ENCODE peak calls at places on chromosome X, in six cellular contexts. F, P, N, L, Q and X are unnamed samples.

GRCh38 chrX:26295425-26295824 is 79.5 kb downstream of the MAGEB5 start:
- DNase-seq in F (no peak), P (no peak), Q (no peak), N (no peak), L (no peak), X (no peak)

GRCh38 chrX:131316260-131316659 is 27.2 kb upstream of the IGSF1 start:
- DNase-seq in Q (no peak), P (peak; percentile 16), F (no peak), N (no peak), L (no peak), X (no peak)

GRCh38 chrX:9370888-9371287 is 94.0 kb upstream of the TBL1X start:
- DNase-seq in F (no peak), Q (peak; percentile 12), L (no peak), P (no peak), N (no peak), X (no peak)

GRCh38 chrX:119685225-119686066 is 7.5 kb downstream of the SEPTIN6 start:
- DNase-seq in L (peak; percentile 45), P (peak; percentile 58), Q (no peak), N (no peak), F (no peak), X (no peak)

GRCh38 chrX:150790021-150790420 is 96.8 kb downstream of the MTMR1 start:
- DNase-seq in L (no peak), F (no peak), Q (no peak), N (no peak), P (no peak), X (no peak)

GRCh38 chrX:136162827-136163427 is 15.6 kb downstream of the FHL1 start:
- DNase-seq in N (no peak), L (peak; percentile 58), P (peak; percentile 70), Q (peak; percentile 43), F (no peak), X (peak; percentile 72)

GRCh38 chrX:133856819-133857218 is 128.6 kb downstream of the GPC3 start:
- DNase-seq in F (no peak), Q (no peak), L (no peak), N (no peak), P (no peak), X (no peak)

GRCh38 chrX:71992711-71993110 is 82.1 kb downstream of the NHSL2 start:
- DNase-seq in P (no peak), L (no peak), F (no peak), N (no peak), Q (no peak), X (no peak)

GRCh38 chrX:9131066-9131465 is 97.1 kb upstream of the FAM9B start:
- DNase-seq in F (no peak), N (no peak), L (no peak), Q (peak; percentile 24), P (no peak), X (no peak)

GRCh38 chrX:31266172-31267076 is 194.6 kb upstream of the FTHL17 start:
- DNase-seq in N (no peak), F (peak; percentile 30), Q (no peak), P (peak; percentile 50), L (peak; percentile 30), X (peak; percentile 58)

GRCh38 chrX:21723097-21723496 is 34.8 kb downstream of the SMPX start:
- DNase-seq in P (peak; percentile 2), N (no peak), Q (peak; percentile 14), L (no peak), F (no peak), X (no peak)

GRCh38 chrX:78532363-78532762 is 126.8 kb downstream of the RTL3 start:
- DNase-seq in N (no peak), L (no peak), F (no peak), P (no peak), Q (no peak), X (no peak)

GRCh38 chrX:18983711-18984380 is at the start of gene PHKA2:
- DNase-seq in F (no peak), P (peak; percentile 61), L (peak; percentile 63), Q (no peak), N (no peak), X (peak; percentile 57)

GRCh38 chrX:124435616-124436015 is 89.3 kb downstream of the SH2D1A start:
- DNase-seq in L (no peak), Q (no peak), N (no peak), F (no peak), P (no peak), X (no peak)

DNA sequence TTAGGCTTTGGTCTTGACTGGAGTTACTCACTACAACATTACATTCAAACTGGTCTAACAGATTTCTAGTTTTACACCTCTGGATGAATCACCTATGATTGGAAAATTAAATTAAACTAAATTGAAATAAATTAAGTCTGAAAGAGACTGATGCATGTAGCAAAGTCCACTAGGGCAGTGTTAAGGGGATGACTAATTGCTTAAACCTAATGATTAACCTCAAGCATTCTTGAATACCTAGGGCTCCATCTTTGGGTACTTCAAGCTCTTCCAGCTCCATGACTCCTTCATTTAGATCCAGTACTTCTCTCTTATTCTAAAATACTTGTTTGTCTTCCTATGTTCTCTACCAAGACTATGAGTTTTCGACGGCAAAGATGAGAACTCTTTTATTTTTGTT is 86.8 kb downstream of the SH2D1A start:
- DNase-seq in N (no peak), F (no peak), P (no peak), L (no peak), Q (no peak), X (no peak)
- H2BK120ac ChIP-seq in N (no peak overlapping the region), F (no peak overlapping the region), P (no peak overlapping the region), L (no peak overlapping the region), Q (no peak overlapping the region), X (no peak overlapping the region)

GRCh38 chrX:112979879-112980278 is 139.2 kb upstream of the AMOT start:
- DNase-seq in L (no peak), Q (no peak), P (no peak), F (no peak), N (no peak), X (no peak)
- H4K91ac ChIP-seq in L (no peak overlapping the region), Q (no peak overlapping the region), P (no peak overlapping the region), F (no peak overlapping the region), N (no peak overlapping the region), X (no peak overlapping the region)

DNA sequence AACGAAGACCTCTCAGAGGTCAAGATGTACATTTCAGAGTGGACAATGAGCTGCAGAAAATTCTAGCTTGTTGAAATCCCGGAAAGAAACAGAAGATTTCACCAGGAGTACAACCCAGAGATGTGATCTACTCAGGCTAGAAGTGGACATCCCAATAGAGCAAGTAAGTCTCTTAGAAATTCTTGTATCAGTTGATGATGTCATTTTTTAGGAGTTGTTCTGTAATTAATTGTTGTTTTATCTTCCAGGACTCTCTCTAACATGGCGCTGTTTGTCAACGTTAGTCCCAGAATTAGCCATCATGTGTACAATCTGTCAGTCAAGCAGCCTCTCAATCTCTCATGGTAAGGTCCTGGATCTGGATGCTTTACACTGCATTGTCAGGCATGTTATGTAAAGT is 174.4 kb downstream of the GRIA3 start:
- DNase-seq in Q (no peak), N (no peak), F (no peak), P (no peak), L (no peak), X (no peak)
- H2BK120ac ChIP-seq in Q (no peak overlapping the region), N (no peak overlapping the region), F (no peak overlapping the region), P (no peak overlapping the region), L (no peak overlapping the region), X (no peak overlapping the region)

GRCh38 chrX:1444896-1445480 is 7.7 kb downstream of the ASMTL start:
- DNase-seq in P (no peak), L (no peak), Q (no peak), N (no peak), F (no peak), X (peak; percentile 11)

GRCh38 chrX:1440506-1440905 is 12.2 kb downstream of the ASMTL start:
- DNase-seq in Q (no peak), L (no peak), N (no peak), P (no peak), F (no peak), X (no peak)

GRCh38 chrX:1443496-1444075 is 9.1 kb downstream of the ASMTL start:
- DNase-seq in Q (no peak), L (no peak), F (no peak), P (no peak), N (no peak), X (peak; percentile 7)

GRCh38 chrX:1442724-1443367 is 9.9 kb downstream of the ASMTL start:
- DNase-seq in P (no peak), Q (no peak), F (no peak), N (no peak), L (no peak), X (peak; percentile 23)

DNA sequence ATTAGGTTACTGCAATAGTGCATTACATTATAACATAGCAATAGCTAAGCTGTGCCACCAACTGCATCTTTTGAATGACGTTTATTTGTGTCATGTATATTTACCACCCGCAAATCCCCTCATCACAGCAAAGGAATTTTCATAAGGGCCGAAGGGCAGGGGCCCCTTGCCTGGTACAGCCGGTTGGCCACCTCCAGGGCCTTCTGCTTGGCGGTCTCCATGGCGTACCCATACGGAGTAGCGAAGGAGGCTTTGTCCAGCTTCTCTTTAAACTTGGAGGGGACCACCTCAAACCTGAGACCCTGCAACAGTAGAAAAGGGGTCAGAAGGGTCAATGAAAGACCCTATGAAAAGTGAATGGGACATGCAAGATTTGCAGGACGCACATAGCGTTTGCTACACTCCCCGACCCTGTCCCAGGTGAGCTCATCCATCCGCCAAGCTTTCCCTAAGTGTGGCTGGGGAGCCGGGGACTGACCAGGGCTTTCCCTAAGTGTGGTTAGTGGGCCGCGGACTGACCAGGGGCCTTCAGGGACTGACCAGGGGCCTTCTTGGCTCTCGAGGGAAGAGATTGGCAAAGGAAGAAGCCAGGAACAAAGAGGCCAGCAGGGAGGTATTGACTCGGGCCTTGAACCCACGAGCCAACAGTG is 10.6 kb downstream of the ASMTL start:
- DNase-seq in Q (no peak), F (no peak), P (no peak), N (no peak), L (no peak), X (peak; percentile 21)
- H4K91ac ChIP-seq in Q (no peak overlapping the region), F (no peak overlapping the region), P (no peak overlapping the region), N (no peak overlapping the region), L (no peak overlapping the region), X (no peak overlapping the region)

DNA sequence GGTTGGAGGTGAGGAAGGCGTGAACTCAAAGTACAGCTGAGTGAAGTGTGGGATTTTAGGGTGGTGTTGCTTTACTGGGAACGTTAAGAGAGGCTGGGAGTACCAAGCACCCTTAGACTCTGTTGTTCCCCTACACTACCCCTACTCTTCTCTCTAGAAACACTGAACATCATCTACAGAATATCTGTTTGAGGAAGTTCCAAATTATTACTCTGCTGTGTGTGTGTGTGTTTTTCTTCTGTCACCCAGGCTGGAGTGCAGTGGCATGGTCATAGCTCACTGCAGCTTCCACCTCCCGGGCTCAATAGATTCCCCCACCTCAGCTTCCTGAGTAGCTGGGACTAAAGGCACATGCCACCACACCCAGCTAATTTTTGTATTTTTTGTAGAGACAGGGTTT is 76.7 kb upstream of the AP1S2 start:
- DNase-seq in Q (no peak), L (no peak), F (no peak), N (no peak), P (no peak), X (no peak)
- H2BK120ac ChIP-seq in Q (peak overlapping the region; percentile 13), L (no peak overlapping the region), F (no peak overlapping the region), N (peak overlapping the region; percentile 5), P (no peak overlapping the region), X (no peak overlapping the region)